ENCODE peak calls at places on chromosomes 16 and 17, in eight cellular contexts. One of them, this sample, is unnamed.
A peak's percentile ranks its signal among the peaks of the same experiment; 100 is the strongest.

GRCh38 chr17:16158721-16159120 is 56.6 kb downstream of the NCOR1 start:
- DNase-seq in keratinocyte: no peak
- DNase-seq in thoracic aorta: no peak
- DNase-seq in neuronal stem cell: no peak
- DNase-seq in right cardiac atrium: no peak
- DNase-seq in gastrocnemius medialis: no peak
- DNase-seq in mesenchymal stem cell: no peak
- DNase-seq in cardiac muscle cell: peak; percentile 2
- DNase-seq in this sample: no peak

GRCh38 chr17:17698869-17699351 is 17.7 kb downstream of the RAI1 start:
- DNase-seq in neuronal stem cell: no peak
- DNase-seq in right cardiac atrium: peak; percentile 19
- DNase-seq in thoracic aorta: no peak
- DNase-seq in cardiac muscle cell: no peak
- DNase-seq in keratinocyte: no peak
- DNase-seq in gastrocnemius medialis: no peak
- DNase-seq in mesenchymal stem cell: peak; percentile 80
- DNase-seq in this sample: no peak

GRCh38 chr17:56478836-56479447 is 114.6 kb upstream of the NOG start:
- DNase-seq in thoracic aorta: no peak
- DNase-seq in gastrocnemius medialis: no peak
- DNase-seq in mesenchymal stem cell: peak; percentile 25
- DNase-seq in neuronal stem cell: peak; percentile 8
- DNase-seq in cardiac muscle cell: peak; percentile 6
- DNase-seq in keratinocyte: no peak
- DNase-seq in right cardiac atrium: no peak
- DNase-seq in this sample: no peak

GRCh38 chr17:82346342-82347300 is 12.4 kb upstream of the TEX19 start:
- DNase-seq in cardiac muscle cell: no peak
- DNase-seq in keratinocyte: no peak
- DNase-seq in thoracic aorta: no peak
- DNase-seq in mesenchymal stem cell: no peak
- DNase-seq in neuronal stem cell: no peak
- DNase-seq in gastrocnemius medialis: no peak
- DNase-seq in right cardiac atrium: peak; percentile 45
- DNase-seq in this sample: peak; percentile 60

GRCh38 chr16:47139561-47140185 is 4.1 kb downstream of the NETO2 start:
- DNase-seq in cardiac muscle cell: no peak
- DNase-seq in thoracic aorta: no peak
- DNase-seq in right cardiac atrium: no peak
- DNase-seq in neuronal stem cell: no peak
- DNase-seq in gastrocnemius medialis: no peak
- DNase-seq in keratinocyte: no peak
- DNase-seq in mesenchymal stem cell: peak; percentile 18
- DNase-seq in this sample: no peak

GRCh38 chr16:83013071-83013470 is 386.3 kb downstream of the CDH13 start:
- DNase-seq in right cardiac atrium: no peak
- DNase-seq in neuronal stem cell: no peak
- DNase-seq in keratinocyte: no peak
- DNase-seq in mesenchymal stem cell: no peak
- DNase-seq in gastrocnemius medialis: no peak
- DNase-seq in thoracic aorta: no peak
- DNase-seq in cardiac muscle cell: no peak
- DNase-seq in this sample: no peak

GRCh38 chr16:63714876-63715275 is 1407.0 kb downstream of the CDH11 start:
- DNase-seq in cardiac muscle cell: no peak
- DNase-seq in neuronal stem cell: no peak
- DNase-seq in keratinocyte: no peak
- DNase-seq in gastrocnemius medialis: no peak
- DNase-seq in mesenchymal stem cell: no peak
- DNase-seq in thoracic aorta: no peak
- DNase-seq in right cardiac atrium: no peak
- DNase-seq in this sample: no peak

GRCh38 chr17:47895254-47895855 is 681 bp upstream of the SP2 start:
- DNase-seq in thoracic aorta: no peak
- DNase-seq in cardiac muscle cell: no peak
- DNase-seq in keratinocyte: no peak
- DNase-seq in neuronal stem cell: no peak
- DNase-seq in gastrocnemius medialis: peak; percentile 41
- DNase-seq in right cardiac atrium: no peak
- DNase-seq in mesenchymal stem cell: no peak
- DNase-seq in this sample: peak; percentile 62

GRCh38 chr17:67434061-67434525 is 57.0 kb downstream of the PITPNC1 start:
- DNase-seq in neuronal stem cell: no peak
- DNase-seq in thoracic aorta: no peak
- DNase-seq in cardiac muscle cell: peak; percentile 45
- DNase-seq in right cardiac atrium: peak; percentile 74
- DNase-seq in gastrocnemius medialis: peak; percentile 18
- DNase-seq in mesenchymal stem cell: no peak
- DNase-seq in keratinocyte: no peak
- DNase-seq in this sample: peak; percentile 65

GRCh38 chr16:2715519-2715918 is 4.5 kb downstream of the PRSS27 start:
- DNase-seq in gastrocnemius medialis: no peak
- DNase-seq in neuronal stem cell: peak; percentile 40
- DNase-seq in mesenchymal stem cell: peak; percentile 51
- DNase-seq in keratinocyte: peak; percentile 15
- DNase-seq in right cardiac atrium: peak; percentile 90
- DNase-seq in cardiac muscle cell: peak; percentile 66
- DNase-seq in thoracic aorta: no peak
- DNase-seq in this sample: peak; percentile 79

GRCh38 chr16:8807189-8807588 is 9.6 kb downstream of the PMM2 start:
- DNase-seq in cardiac muscle cell: no peak
- DNase-seq in thoracic aorta: no peak
- DNase-seq in keratinocyte: no peak
- DNase-seq in mesenchymal stem cell: no peak
- DNase-seq in neuronal stem cell: no peak
- DNase-seq in right cardiac atrium: no peak
- DNase-seq in gastrocnemius medialis: no peak
- DNase-seq in this sample: no peak

GRCh38 chr16:89502319-89502843 is 5.8 kb upstream of the SPG7 start:
- DNase-seq in keratinocyte: peak; percentile 90
- DNase-seq in neuronal stem cell: no peak
- DNase-seq in cardiac muscle cell: peak; percentile 41
- DNase-seq in thoracic aorta: no peak
- DNase-seq in right cardiac atrium: no peak
- DNase-seq in mesenchymal stem cell: peak; percentile 47
- DNase-seq in gastrocnemius medialis: no peak
- DNase-seq in this sample: peak; percentile 75

GRCh38 chr17:45428954-45429337 is 3.7 kb downstream of the ARHGAP27 start:
- DNase-seq in cardiac muscle cell: no peak
- DNase-seq in right cardiac atrium: no peak
- DNase-seq in mesenchymal stem cell: no peak
- DNase-seq in gastrocnemius medialis: no peak
- DNase-seq in keratinocyte: no peak
- DNase-seq in neuronal stem cell: no peak
- DNase-seq in thoracic aorta: no peak
- DNase-seq in this sample: peak; percentile 40

GRCh38 chr17:35889818-35890773 is 9.9 kb upstream of the CCL5 start:
- DNase-seq in thoracic aorta: no peak
- DNase-seq in keratinocyte: no peak
- DNase-seq in right cardiac atrium: no peak
- DNase-seq in gastrocnemius medialis: no peak
- DNase-seq in mesenchymal stem cell: peak; percentile 72
- DNase-seq in cardiac muscle cell: peak; percentile 91
- DNase-seq in neuronal stem cell: no peak
- DNase-seq in this sample: no peak

GRCh38 chr17:72576289-72576759 is 455.5 kb downstream of the SOX9 start:
- DNase-seq in gastrocnemius medialis: no peak
- DNase-seq in thoracic aorta: no peak
- DNase-seq in right cardiac atrium: no peak
- DNase-seq in cardiac muscle cell: no peak
- DNase-seq in mesenchymal stem cell: no peak
- DNase-seq in neuronal stem cell: peak; percentile 65
- DNase-seq in keratinocyte: no peak
- DNase-seq in this sample: no peak

GRCh38 chr17:42131971-42132370 is 9.4 kb downstream of the HSPB9 start:
- DNase-seq in keratinocyte: no peak
- DNase-seq in right cardiac atrium: no peak
- DNase-seq in neuronal stem cell: no peak
- DNase-seq in thoracic aorta: no peak
- DNase-seq in gastrocnemius medialis: no peak
- DNase-seq in mesenchymal stem cell: peak; percentile 56
- DNase-seq in cardiac muscle cell: peak; percentile 50
- DNase-seq in this sample: no peak
- H3K4me3 ChIP-seq in keratinocyte: no peak overlapping the region
- H3K4me3 ChIP-seq in right cardiac atrium: no peak overlapping the region
- H3K4me3 ChIP-seq in neuronal stem cell: no peak overlapping the region
- H3K4me3 ChIP-seq in thoracic aorta: no peak overlapping the region
- H3K4me3 ChIP-seq in gastrocnemius medialis: no peak overlapping the region
- H3K4me3 ChIP-seq in mesenchymal stem cell: no peak overlapping the region
- H3K4me3 ChIP-seq in cardiac muscle cell: no peak overlapping the region
- H3K4me3 ChIP-seq in this sample: no peak overlapping the region

DNA sequence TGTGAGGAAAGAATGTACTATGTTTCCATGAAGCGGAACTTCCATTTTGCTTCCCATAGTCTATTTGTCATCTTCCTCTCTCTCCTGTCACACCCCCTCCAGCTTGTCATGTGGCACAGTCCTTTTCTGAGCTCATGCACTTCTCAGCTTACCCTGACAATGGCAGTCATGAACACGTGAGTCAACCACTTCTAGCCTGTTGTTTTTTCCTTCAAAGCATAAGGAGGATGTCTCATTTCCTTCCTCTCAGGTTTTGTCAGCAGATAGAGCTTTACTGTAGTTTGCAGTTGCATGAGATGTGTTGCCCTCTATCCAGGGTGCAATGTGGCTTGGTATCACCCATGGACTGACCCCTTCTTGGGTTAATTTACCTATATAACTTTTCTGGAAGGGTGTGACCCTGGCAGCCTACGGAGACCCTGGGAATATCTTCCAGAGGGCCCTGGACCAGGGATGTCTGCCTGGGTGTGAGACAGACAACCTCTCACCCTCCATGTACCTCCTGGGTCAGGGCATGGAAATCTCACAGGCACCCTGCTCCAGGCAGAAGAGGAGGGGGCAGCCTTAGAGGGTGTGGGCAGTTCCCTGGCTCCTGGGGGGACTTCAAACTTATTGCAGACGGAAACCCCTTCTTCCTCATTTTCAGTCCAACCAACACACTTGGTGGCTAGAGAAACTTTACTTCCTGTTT is 4.0 kb upstream of the ZNF267 start:
- DNase-seq in mesenchymal stem cell: peak; percentile 84
- DNase-seq in cardiac muscle cell: peak; percentile 63
- DNase-seq in neuronal stem cell: no peak
- DNase-seq in gastrocnemius medialis: peak; percentile 52
- DNase-seq in right cardiac atrium: peak; percentile 66
- DNase-seq in thoracic aorta: no peak
- DNase-seq in keratinocyte: peak; percentile 48
- DNase-seq in this sample: no peak
- H3K4me3 ChIP-seq in mesenchymal stem cell: no peak overlapping the region
- H3K4me3 ChIP-seq in cardiac muscle cell: no peak overlapping the region
- H3K4me3 ChIP-seq in neuronal stem cell: no peak overlapping the region
- H3K4me3 ChIP-seq in gastrocnemius medialis: no peak overlapping the region
- H3K4me3 ChIP-seq in right cardiac atrium: no peak overlapping the region
- H3K4me3 ChIP-seq in thoracic aorta: no peak overlapping the region
- H3K4me3 ChIP-seq in keratinocyte: no peak overlapping the region
- H3K4me3 ChIP-seq in this sample: no peak overlapping the region

GRCh38 chr17:76868669-76869208 is 535 bp downstream of the MGAT5B start:
- DNase-seq in cardiac muscle cell: peak; percentile 8
- DNase-seq in keratinocyte: no peak
- DNase-seq in right cardiac atrium: no peak
- DNase-seq in neuronal stem cell: no peak
- DNase-seq in mesenchymal stem cell: no peak
- DNase-seq in gastrocnemius medialis: no peak
- DNase-seq in thoracic aorta: no peak
- DNase-seq in this sample: no peak

GRCh38 chr17:76868176-76868668 is at the start of gene MGAT5B:
- DNase-seq in keratinocyte: peak; percentile 33
- DNase-seq in cardiac muscle cell: peak; percentile 85
- DNase-seq in neuronal stem cell: peak; percentile 90
- DNase-seq in mesenchymal stem cell: peak; percentile 73
- DNase-seq in thoracic aorta: peak; percentile 9
- DNase-seq in right cardiac atrium: peak; percentile 91
- DNase-seq in gastrocnemius medialis: peak; percentile 41
- DNase-seq in this sample: peak; percentile 82

GRCh38 chr17:76869878-76870714 is 1.9 kb downstream of the MGAT5B start:
- DNase-seq in neuronal stem cell: no peak
- DNase-seq in right cardiac atrium: no peak
- DNase-seq in mesenchymal stem cell: peak; percentile 16
- DNase-seq in cardiac muscle cell: peak; percentile 17
- DNase-seq in thoracic aorta: no peak
- DNase-seq in keratinocyte: no peak
- DNase-seq in gastrocnemius medialis: no peak
- DNase-seq in this sample: no peak

GRCh38 chr17:76867578-76868175 is 527 bp upstream of the MGAT5B start:
- DNase-seq in gastrocnemius medialis: no peak
- DNase-seq in mesenchymal stem cell: peak; percentile 65
- DNase-seq in cardiac muscle cell: peak; percentile 62
- DNase-seq in keratinocyte: no peak
- DNase-seq in right cardiac atrium: no peak
- DNase-seq in thoracic aorta: no peak
- DNase-seq in neuronal stem cell: no peak
- DNase-seq in this sample: no peak

DNA sequence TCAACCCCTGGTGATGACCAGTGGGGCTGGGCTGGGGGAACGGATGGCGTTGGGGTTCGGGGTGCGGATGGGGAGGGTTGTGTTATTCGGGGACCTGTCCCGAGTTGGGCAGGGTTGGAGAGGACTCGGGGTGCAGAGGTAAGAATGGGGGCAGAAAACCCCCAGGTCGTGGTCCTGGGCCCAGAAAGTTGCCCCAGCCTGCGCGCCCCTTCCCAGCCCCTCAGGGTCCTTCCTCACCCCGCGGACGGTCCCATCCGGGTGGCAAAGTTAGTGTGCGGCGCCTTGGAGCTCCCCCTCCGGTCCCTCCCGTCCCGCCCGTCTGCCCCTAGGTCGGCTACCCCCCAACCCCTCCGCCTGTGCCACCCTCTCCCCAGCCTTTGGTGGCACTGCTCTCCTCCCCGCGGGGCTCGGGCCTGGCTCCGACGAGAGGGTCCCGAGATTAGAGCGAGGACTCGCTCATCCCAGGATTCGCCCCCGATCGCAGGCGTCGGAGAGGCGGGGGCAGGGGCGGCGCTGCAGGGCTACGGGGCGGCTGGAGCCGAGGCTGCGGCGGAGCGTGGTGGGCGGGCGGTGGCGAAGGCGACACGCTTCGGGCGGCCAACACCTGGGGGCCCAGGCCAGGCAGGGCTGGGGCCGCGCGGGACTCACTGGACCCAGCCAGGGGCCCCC is 1.1 kb downstream of the MGAT5B start:
- DNase-seq in gastrocnemius medialis: no peak
- DNase-seq in cardiac muscle cell: no peak
- DNase-seq in thoracic aorta: no peak
- DNase-seq in neuronal stem cell: no peak
- DNase-seq in mesenchymal stem cell: no peak
- DNase-seq in keratinocyte: no peak
- DNase-seq in right cardiac atrium: no peak
- DNase-seq in this sample: no peak
- H3K4me3 ChIP-seq in gastrocnemius medialis: no peak overlapping the region
- H3K4me3 ChIP-seq in cardiac muscle cell: no peak overlapping the region
- H3K4me3 ChIP-seq in thoracic aorta: peak overlapping the region; percentile 58
- H3K4me3 ChIP-seq in neuronal stem cell: peak overlapping the region; percentile 82
- H3K4me3 ChIP-seq in mesenchymal stem cell: no peak overlapping the region
- H3K4me3 ChIP-seq in keratinocyte: no peak overlapping the region
- H3K4me3 ChIP-seq in right cardiac atrium: no peak overlapping the region
- H3K4me3 ChIP-seq in this sample: no peak overlapping the region

DNA sequence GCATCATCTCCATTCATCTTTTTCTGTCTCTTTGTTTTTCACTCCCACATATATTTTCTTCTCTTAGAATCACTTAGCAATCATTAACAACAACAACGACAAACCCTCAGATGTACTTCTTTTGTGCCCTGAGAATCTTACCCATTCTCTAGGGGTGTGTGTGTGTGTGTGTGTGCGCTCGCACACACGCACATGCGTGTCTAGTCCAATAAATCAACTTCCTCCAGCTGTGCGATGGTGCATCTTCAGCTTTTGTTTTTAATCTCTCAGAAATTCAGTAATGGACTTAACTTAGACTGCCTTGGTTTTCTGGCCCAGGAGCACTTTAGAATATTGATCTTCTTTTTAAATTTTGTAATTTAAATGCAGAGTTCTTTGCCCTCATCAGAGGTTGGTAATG is 194.0 kb downstream of the ZNF18 start:
- DNase-seq in right cardiac atrium: no peak
- DNase-seq in keratinocyte: no peak
- DNase-seq in neuronal stem cell: no peak
- DNase-seq in thoracic aorta: no peak
- DNase-seq in cardiac muscle cell: no peak
- DNase-seq in mesenchymal stem cell: no peak
- DNase-seq in gastrocnemius medialis: no peak
- DNase-seq in this sample: no peak
- H3K4me3 ChIP-seq in right cardiac atrium: no peak overlapping the region
- H3K4me3 ChIP-seq in keratinocyte: no peak overlapping the region
- H3K4me3 ChIP-seq in neuronal stem cell: no peak overlapping the region
- H3K4me3 ChIP-seq in thoracic aorta: no peak overlapping the region
- H3K4me3 ChIP-seq in cardiac muscle cell: no peak overlapping the region
- H3K4me3 ChIP-seq in mesenchymal stem cell: no peak overlapping the region
- H3K4me3 ChIP-seq in gastrocnemius medialis: no peak overlapping the region
- H3K4me3 ChIP-seq in this sample: no peak overlapping the region

This sample was measured in mucosa of descending colon.